ENCODE peak calls at places on chromosomes 1 and 21, in six cellular contexts. J is A549, E is K562, W is HCT116, U is SK-N-SH, Q is H1. F is an unnamed sample.

GRCh38 chr1:245986404-245987221 is 520.5 kb downstream of the SMYD3 start:
- DNase-seq in U (no peak), J (peak; percentile 9), W (peak; percentile 46), E (peak; percentile 52), Q (no peak), F (peak; percentile 88)

GRCh38 chr1:51621161-51621560 is 4.3 kb downstream of the OSBPL9 start:
- DNase-seq in J (no peak), E (no peak), Q (no peak), U (no peak), W (no peak), F (no peak)

GRCh38 chr1:157992031-157992568 is 1.3 kb upstream of the KIRREL1 start:
- DNase-seq in E (peak; percentile 67), J (peak; percentile 69), W (no peak), Q (peak; percentile 86), U (peak; percentile 63), F (peak; percentile 63)

GRCh38 chr1:234985531-234986294 is 142.9 kb downstream of the TOMM20 start:
- DNase-seq in Q (no peak), J (no peak), E (no peak), W (no peak), U (no peak), F (no peak)

GRCh38 chr1:26190373-26190987 is at the start of gene CATSPER4:
- DNase-seq in Q (peak; percentile 77), U (no peak), E (peak; percentile 73), W (no peak), J (peak; percentile 57), F (no peak)

GRCh38 chr1:154272217-154272998 is at the start of gene HAX1:
- DNase-seq in J (peak; percentile 93), E (peak; percentile 92), Q (peak; percentile 91), U (peak; percentile 89), W (peak; percentile 96), F (peak; percentile 97)

GRCh38 chr1:103220503-103221095 is 112.3 kb upstream of the COL11A1 start:
- DNase-seq in Q (no peak), U (no peak), J (no peak), E (no peak), W (no peak), F (peak; percentile 69)

GRCh38 chr1:53641481-53642214 is 97.3 kb downstream of the GLIS1 start:
- DNase-seq in E (no peak), W (no peak), Q (no peak), U (peak; percentile 89), J (no peak), F (no peak)

GRCh38 chr21:34612557-34612956 is 2.4 kb downstream of the RCAN1 start:
- DNase-seq in W (no peak), J (no peak), U (no peak), Q (no peak), E (peak; percentile 35), F (no peak)

GRCh38 chr21:18970416-18970815 is 566.8 kb upstream of the TMPRSS15 start:
- DNase-seq in J (no peak), E (no peak), U (no peak), Q (no peak), W (no peak), F (no peak)

GRCh38 chr1:215198021-215198420 is 115.5 kb downstream of the KCNK2 start:
- DNase-seq in J (no peak), E (no peak), U (no peak), W (no peak), Q (no peak), F (no peak)

GRCh38 chr1:241627453-241628329 is 12.5 kb downstream of the CHML start:
- DNase-seq in J (peak; percentile 60), U (no peak), E (peak; percentile 39), W (peak; percentile 47), Q (no peak), F (peak; percentile 86)

GRCh38 chr1:152109231-152109997 is 5.8 kb downstream of the TCHH start:
- DNase-seq in W (no peak), J (no peak), E (no peak), Q (peak; percentile 54), U (no peak), F (peak; percentile 6)

GRCh38 chr1:152108899-152109222 is 6.4 kb downstream of the TCHH start:
- DNase-seq in Q (peak; percentile 46), W (no peak), E (no peak), U (no peak), J (no peak), F (no peak)

GRCh38 chr1:152107289-152107983 is 7.8 kb downstream of the TCHH start:
- DNase-seq in Q (peak; percentile 70), W (peak; percentile 68), J (peak; percentile 30), E (no peak), U (no peak), F (no peak)

GRCh38 chr1:152109998-152110294 is 5.3 kb downstream of the TCHH start:
- DNase-seq in Q (no peak), W (no peak), J (no peak), E (no peak), U (no peak), F (no peak)

DNA sequence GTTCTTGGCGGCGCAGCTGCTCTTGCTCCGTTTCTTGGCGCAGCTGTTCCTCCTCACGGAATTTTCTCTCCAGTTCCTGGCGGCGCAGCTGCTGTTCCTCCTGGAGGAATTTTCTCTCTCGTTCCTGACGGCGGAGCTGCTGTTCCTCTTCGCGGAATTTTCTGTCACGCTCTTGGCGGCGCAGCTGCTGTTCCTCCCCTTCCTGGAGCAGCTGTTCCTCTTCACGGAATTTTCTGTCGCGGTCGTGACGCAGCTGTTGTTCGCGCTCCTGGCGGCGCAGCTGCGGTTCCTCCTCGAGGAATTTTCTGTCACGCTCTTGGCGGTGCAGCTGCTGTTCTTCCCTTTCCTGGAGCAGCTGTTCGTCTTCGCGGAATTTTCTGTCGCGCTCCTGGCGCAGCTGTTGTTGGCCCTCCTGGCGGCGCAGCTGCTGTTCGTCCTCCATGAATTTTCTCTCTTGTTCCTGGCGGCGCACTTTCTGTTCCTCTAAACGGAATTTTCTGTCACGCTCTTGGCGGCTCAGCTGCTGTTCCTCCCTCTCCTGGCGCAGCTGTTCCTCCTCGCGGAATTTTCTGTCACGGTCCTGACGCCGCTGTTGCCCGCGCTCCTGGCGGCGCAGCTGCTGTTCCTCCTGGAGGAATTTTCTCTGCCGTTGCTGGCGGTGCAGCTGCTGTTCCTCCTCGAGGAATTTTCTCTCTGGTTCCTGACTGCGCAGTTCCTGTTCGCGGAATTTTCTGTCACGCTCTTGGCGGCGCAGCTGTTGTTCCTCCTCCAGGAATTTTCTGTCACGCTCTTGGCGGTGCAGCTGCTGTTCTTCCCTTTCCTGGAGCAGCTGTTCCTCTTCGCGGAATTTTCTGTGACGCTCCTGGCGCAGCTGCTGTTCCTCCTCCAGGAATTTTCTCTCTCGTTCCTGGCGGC is 7.0 kb downstream of the TCHH start:
- DNase-seq in J (peak; percentile 18), Q (peak; percentile 54), W (peak; percentile 63), U (no peak), E (no peak), F (peak; percentile 46)
- TF ChIP-seq RAD21 in J (no peak), Q (no peak), W (no peak), U (no peak), E (no peak), F (no peak)

GRCh38 chr1:167935252-167936067 is 1.0 kb upstream of the DCAF6 start:
- DNase-seq in Q (peak; percentile 57), J (peak; percentile 41), W (no peak), E (no peak), U (peak; percentile 24), F (peak; percentile 36)

GRCh38 chr1:167936930-167937708 is at the start of gene MPC2:
- DNase-seq in Q (no peak), J (peak; percentile 81), W (peak; percentile 31), E (peak; percentile 63), U (peak; percentile 47), F (peak; percentile 75)

GRCh38 chr1:167933779-167934178 is 2.7 kb upstream of the DCAF6 start:
- DNase-seq in W (no peak), E (no peak), U (no peak), Q (no peak), J (no peak), F (no peak)

GRCh38 chr1:167936068-167936929 is at the start of gene DCAF6:
- DNase-seq in E (peak; percentile 98), Q (peak; percentile 94), J (peak; percentile 97), U (peak; percentile 97), W (peak; percentile 98), F (peak; percentile 99)

DNA sequence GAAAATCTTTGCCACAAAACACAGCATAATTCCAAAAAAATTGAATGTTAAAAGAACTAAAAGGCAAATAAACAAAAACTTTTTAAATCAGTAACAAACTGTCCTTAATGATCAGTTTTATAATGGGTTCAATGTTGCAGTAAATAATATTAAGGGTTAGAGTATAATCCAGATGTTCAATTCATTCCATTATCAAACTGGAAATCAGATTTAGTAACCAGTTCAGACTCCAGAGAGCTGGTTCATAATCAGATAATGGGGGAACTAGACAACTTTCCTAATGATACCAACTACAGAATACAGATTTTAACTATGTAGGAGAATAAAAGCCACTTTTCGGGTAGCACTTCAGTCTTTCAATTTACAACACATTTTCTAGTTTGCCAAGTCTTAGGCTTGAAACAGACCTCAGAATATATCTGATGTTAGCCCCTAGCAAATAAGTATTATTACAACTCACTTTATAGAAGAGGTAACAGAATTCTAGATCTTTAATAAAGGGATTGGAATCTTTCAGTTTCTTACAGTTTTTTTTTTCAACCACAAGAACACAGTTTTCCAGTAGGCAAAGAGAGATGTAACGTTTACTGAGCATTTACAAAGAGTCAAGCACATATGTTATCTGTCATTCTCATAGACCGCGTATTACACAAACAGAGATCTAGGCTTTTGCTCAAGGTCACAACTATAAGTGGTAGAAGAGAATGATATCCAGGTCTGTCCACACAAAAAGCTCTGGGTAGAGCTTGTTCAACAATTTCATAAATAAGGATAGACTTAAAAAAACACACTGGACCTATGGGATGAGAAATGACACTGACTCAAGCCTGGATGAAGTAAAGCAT is 1.9 kb upstream of the DCAF6 start:
- DNase-seq in U (no peak), Q (no peak), W (no peak), J (no peak), E (no peak), F (peak; percentile 65)
- TF ChIP-seq RAD21 in U (no peak), Q (no peak), W (no peak), J (no peak), E (no peak), F (no peak)

GRCh38 chr21:37829447-37829846 is 86.8 kb downstream of the KCNJ6 start:
- DNase-seq in J (peak; percentile 10), U (no peak), W (no peak), Q (no peak), E (no peak), F (peak; percentile 70)
- TF ChIP-seq RAD21 in J (no peak), U (no peak), W (no peak), Q (no peak), E (no peak), F (no peak)

GRCh38 chr1:17762313-17762712 is 7.2 kb downstream of the ACTL8 start:
- DNase-seq in U (no peak), W (no peak), E (no peak), J (no peak), Q (no peak), F (no peak)

GRCh38 chr1:17768651-17769241 is 13.6 kb downstream of the ACTL8 start:
- DNase-seq in W (no peak), E (peak; percentile 18), U (no peak), Q (no peak), J (peak; percentile 34), F (peak; percentile 92)

GRCh38 chr1:17763995-17764394 is 8.9 kb downstream of the ACTL8 start:
- DNase-seq in J (no peak), W (no peak), U (no peak), Q (no peak), E (no peak), F (no peak)

GRCh38 chr1:17765444-17766411 is 10.6 kb downstream of the ACTL8 start:
- DNase-seq in E (no peak), U (no peak), J (peak; percentile 53), Q (no peak), W (no peak), F (peak; percentile 98)

GRCh38 chr1:17764578-17764977 is 9.4 kb downstream of the ACTL8 start:
- DNase-seq in J (no peak), E (no peak), U (no peak), W (no peak), Q (no peak), F (no peak)
- TF ChIP-seq RAD21 in J (no peak), E (no peak), U (no peak), W (no peak), Q (no peak), F (no peak)

GRCh38 chr1:1120866-1121563 is 5.1 kb upstream of the C1orf159 start:
- DNase-seq in J (no peak), E (no peak), Q (no peak), U (peak; percentile 36), W (no peak), F (no peak)
- TF ChIP-seq RAD21 in J (no peak), E (no peak), Q (no peak), U (no peak), W (no peak), F (no peak)